ENCODE peak calls at places on chromosomes 12 and 14, in ten cellular contexts. K, I, P, X, D, O, W, N, H and A are unnamed samples. For H3K4me1, the result is how much of the 10 kb centered on the place peaks cover.

GRCh38 chr14:74508844-74509428 is 15.4 kb downstream of the ISCA2 start:
- DNase-seq in K (peak), I (no peak), P (peak), X (no peak), D (no peak), O (peak), W (no peak), N (no peak), H (no peak), A (no peak)

GRCh38 chr12:49032276-49032675 is 13.7 kb upstream of the PRKAG1 start:
- DNase-seq in K (no peak), I (no peak), P (no peak), X (no peak), D (no peak), O (no peak), W (no peak), N (no peak), H (no peak), A (no peak)

GRCh38 chr12:102053062-102053349 is 8.8 kb downstream of the WASHC3 start:
- DNase-seq in K (no peak), I (no peak), P (no peak), X (no peak), D (no peak), O (no peak), W (no peak), N (no peak), H (no peak), A (no peak)

GRCh38 chr12:46153267-46153872 is 115.5 kb downstream of the SLC38A1 start:
- DNase-seq in K (no peak), I (peak), P (no peak), X (no peak), D (peak), O (no peak), W (peak), N (no peak), H (no peak), A (peak)

GRCh38 chr12:87157791-87158190 is 871.4 kb downstream of the C12orf50 start:
- DNase-seq in K (no peak), I (no peak), P (peak), X (no peak), D (no peak), O (peak), W (peak), N (no peak), H (no peak), A (no peak)

GRCh38 chr12:51874486-51874885 is 13.4 kb upstream of the ANKRD33 start:
- DNase-seq in K (no peak), I (no peak), P (peak), X (no peak), D (no peak), O (no peak), W (no peak), N (no peak), H (no peak), A (no peak)

GRCh38 chr12:24752763-24753462 is 196.0 kb downstream of the BCAT1 start:
- DNase-seq in K (no peak), I (no peak), P (no peak), X (no peak), D (no peak), O (no peak), W (no peak), N (no peak), H (no peak), A (no peak)

GRCh38 chr12:100733817-100734593 is 60.6 kb upstream of the ANO4 start:
- DNase-seq in K (no peak), I (peak), P (no peak), X (no peak), D (no peak), O (no peak), W (peak), N (no peak), H (no peak), A (no peak)

GRCh38 chr14:88030079-88030478 is 25.1 kb downstream of the GPR65 start:
- DNase-seq in K (peak), I (no peak), P (no peak), X (no peak), D (no peak), O (no peak), W (no peak), N (no peak), H (peak), A (no peak)

GRCh38 chr12:53060064-53060720 is 10.3 kb downstream of the TNS2 start:
- DNase-seq in K (no peak), I (no peak), P (peak), X (no peak), D (no peak), O (no peak), W (no peak), N (peak), H (no peak), A (no peak)

GRCh38 chr12:52499836-52500560 is 6.9 kb upstream of the KRT6A start:
- DNase-seq in K (no peak), I (no peak), P (no peak), X (no peak), D (no peak), O (no peak), W (peak), N (no peak), H (no peak), A (no peak)

GRCh38 chr12:19299765-19300164 is 139.5 kb upstream of the AEBP2 start:
- DNase-seq in K (no peak), I (no peak), P (no peak), X (peak), D (no peak), O (no peak), W (peak), N (no peak), H (no peak), A (no peak)

GRCh38 chr12:93166891-93167307 is 210.8 kb upstream of the NUDT4 start:
- DNase-seq in K (no peak), I (no peak), P (no peak), X (no peak), D (no peak), O (no peak), W (no peak), N (no peak), H (no peak), A (no peak)

GRCh38 chr12:76890407-76891143 is 11.8 kb upstream of the CSRP2 start:
- DNase-seq in K (no peak), I (no peak), P (peak), X (no peak), D (no peak), O (no peak), W (no peak), N (no peak), H (peak), A (no peak)

GRCh38 chr14:90109858-90110257 is 48.1 kb downstream of the KCNK13 start:
- DNase-seq in K (no peak), I (no peak), P (no peak), X (no peak), D (no peak), O (no peak), W (no peak), N (no peak), H (peak), A (no peak)

GRCh38 chr12:107019546-107019945 is 32.6 kb upstream of the MTERF2 start:
- DNase-seq in K (no peak), I (no peak), P (no peak), X (no peak), D (no peak), O (no peak), W (no peak), N (no peak), H (no peak), A (no peak)

GRCh38 chr12:123602651-123603195 is 824 bp downstream of the DDX55 start:
- DNase-seq in K (no peak), I (no peak), P (no peak), X (no peak), D (no peak), O (no peak), W (no peak), N (no peak), H (peak), A (peak)

GRCh38 chr12:130641571-130642184 is 74.4 kb downstream of the RIMBP2 start:
- DNase-seq in K (no peak), I (no peak), P (no peak), X (no peak), D (no peak), O (no peak), W (no peak), N (no peak), H (no peak), A (no peak)

GRCh38 chr12:116222358-116222757 is 55.1 kb downstream of the MED13L start:
- DNase-seq in K (peak), I (peak), P (no peak), X (peak), D (no peak), O (peak), W (peak), N (peak), H (no peak), A (no peak)

GRCh38 chr14:60485600-60486251 is at the start of gene C14orf39:
- DNase-seq in K (no peak), I (no peak), P (peak), X (no peak), D (no peak), O (no peak), W (peak), N (no peak), H (no peak), A (no peak)

GRCh38 chr12:14950982-14951746 is 10.2 kb downstream of the ARHGDIB start:
- DNase-seq in K (peak), I (peak), P (no peak), X (no peak), D (no peak), O (no peak), W (no peak), N (no peak), H (no peak), A (no peak)

GRCh38 chr12:124940393-124941169 is 26.1 kb upstream of the UBC start:
- DNase-seq in K (peak), I (peak), P (peak), X (peak), D (peak), O (peak), W (peak), N (peak), H (peak), A (peak)

GRCh38 chr12:50620050-50620974 is 115.5 kb downstream of the DIP2B start:
- DNase-seq in K (no peak), I (no peak), P (no peak), X (no peak), D (no peak), O (no peak), W (peak), N (no peak), H (peak), A (no peak)

GRCh38 chr12:56683-57346 is 9.8 kb upstream of the IQSEC3 start:
- DNase-seq in K (no peak), I (no peak), P (peak), X (no peak), D (no peak), O (no peak), W (no peak), N (no peak), H (no peak), A (no peak)

GRCh38 chr12:102879144-102879763 is 37.8 kb downstream of the PAH start:
- DNase-seq in K (no peak), I (peak), P (no peak), X (peak), D (no peak), O (peak), W (peak), N (peak), H (peak), A (peak)

GRCh38 chr12:117111386-117112267 is 12.4 kb upstream of the TESC start:
- DNase-seq in K (no peak), I (no peak), P (peak), X (no peak), D (no peak), O (no peak), W (no peak), N (no peak), H (peak), A (no peak)

GRCh38 chr14:77284066-77284855 is 13.3 kb upstream of the NGB start:
- DNase-seq in K (no peak), I (no peak), P (no peak), X (no peak), D (no peak), O (no peak), W (no peak), N (no peak), H (no peak), A (no peak)

GRCh38 chr14:24542346-24542936 is 33.6 kb downstream of the CTSG start:
- DNase-seq in K (no peak), I (no peak), P (no peak), X (no peak), D (no peak), O (no peak), W (peak), N (no peak), H (no peak), A (no peak)

GRCh38 chr14:63134801-63135200 is 69.4 kb upstream of the RHOJ start:
- DNase-seq in K (no peak), I (no peak), P (no peak), X (no peak), D (no peak), O (no peak), W (peak), N (no peak), H (no peak), A (no peak)

GRCh38 chr12:113961921-113962710 is 4.0 kb downstream of the RBM19 start:
- DNase-seq in K (no peak), I (no peak), P (no peak), X (no peak), D (peak), O (no peak), W (peak), N (no peak), H (no peak), A (no peak)

GRCh38 chr12:64203775-64204174 is 18.3 kb downstream of the KICS2 start:
- DNase-seq in K (no peak), I (no peak), P (no peak), X (no peak), D (no peak), O (no peak), W (no peak), N (no peak), H (no peak), A (no peak)

GRCh38 chr14:95359974-95360826 is 40.5 kb upstream of the CLMN start:
- DNase-seq in K (peak), I (no peak), P (no peak), X (no peak), D (no peak), O (no peak), W (no peak), N (peak), H (no peak), A (no peak)

GRCh38 chr14:33512201-33512600 is 438.7 kb downstream of the EGLN3 start:
- DNase-seq in K (no peak), I (no peak), P (no peak), X (no peak), D (no peak), O (no peak), W (no peak), N (no peak), H (no peak), A (no peak)

GRCh38 chr14:100281286-100282082 is 24.8 kb downstream of the SLC25A29 start:
- DNase-seq in K (no peak), I (no peak), P (peak), X (peak), D (no peak), O (no peak), W (no peak), N (no peak), H (no peak), A (no peak)

GRCh38 chr12:123167329-123167728 is 16.4 kb upstream of the PITPNM2 start:
- DNase-seq in K (no peak), I (no peak), P (no peak), X (no peak), D (no peak), O (no peak), W (no peak), N (no peak), H (no peak), A (no peak)

GRCh38 chr12:82605115-82605514 is 81.6 kb upstream of the TMTC2 start:
- DNase-seq in K (no peak), I (no peak), P (no peak), X (no peak), D (no peak), O (no peak), W (no peak), N (no peak), H (no peak), A (no peak)

GRCh38 chr14:68652433-68652690 is 140.5 kb downstream of the ZFP36L1 start:
- DNase-seq in K (no peak), I (no peak), P (no peak), X (no peak), D (no peak), O (no peak), W (no peak), N (no peak), H (no peak), A (no peak)

GRCh38 chr14:68651652-68652432 is 141.0 kb downstream of the ZFP36L1 start:
- DNase-seq in K (no peak), I (no peak), P (no peak), X (no peak), D (no peak), O (no peak), W (peak), N (no peak), H (no peak), A (no peak)

GRCh38 chr14:68654471-68654941 is 138.4 kb downstream of the ZFP36L1 start:
- DNase-seq in K (no peak), I (no peak), P (no peak), X (no peak), D (no peak), O (no peak), W (no peak), N (no peak), H (peak), A (no peak)

GRCh38 chr14:68653754-68654153 is 139.1 kb downstream of the ZFP36L1 start:
- DNase-seq in K (no peak), I (no peak), P (no peak), X (no peak), D (no peak), O (no peak), W (no peak), N (no peak), H (no peak), A (no peak)

DNA sequence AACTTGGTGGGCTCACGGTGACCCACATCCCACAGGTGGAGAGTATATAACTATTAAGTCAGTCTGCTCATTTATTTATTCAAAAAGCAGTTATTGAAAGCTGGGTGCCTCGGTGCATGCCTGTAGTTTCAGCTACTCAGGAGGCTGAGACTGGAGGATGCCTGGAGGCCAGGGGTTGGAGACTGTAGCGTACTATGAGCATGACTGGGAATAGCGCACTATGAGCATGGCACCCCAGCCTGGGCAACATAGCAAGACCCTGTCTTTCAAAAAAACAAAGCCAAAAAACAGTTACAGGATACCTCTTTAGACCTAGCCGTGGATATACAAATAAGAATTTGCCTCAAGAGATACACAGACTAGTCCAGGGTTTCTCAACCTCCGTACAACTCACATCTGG is 139.8 kb downstream of the ZFP36L1 start:
- DNase-seq in K (no peak), I (no peak), P (no peak), X (no peak), D (no peak), O (no peak), W (no peak), N (no peak), H (no peak), A (no peak)
- H3K27ac ChIP-seq in K (no peak), I (no peak), P (no peak), X (no peak), D (no peak), O (no peak), W (no peak), N (no peak), H (no peak), A (no peak)

DNA sequence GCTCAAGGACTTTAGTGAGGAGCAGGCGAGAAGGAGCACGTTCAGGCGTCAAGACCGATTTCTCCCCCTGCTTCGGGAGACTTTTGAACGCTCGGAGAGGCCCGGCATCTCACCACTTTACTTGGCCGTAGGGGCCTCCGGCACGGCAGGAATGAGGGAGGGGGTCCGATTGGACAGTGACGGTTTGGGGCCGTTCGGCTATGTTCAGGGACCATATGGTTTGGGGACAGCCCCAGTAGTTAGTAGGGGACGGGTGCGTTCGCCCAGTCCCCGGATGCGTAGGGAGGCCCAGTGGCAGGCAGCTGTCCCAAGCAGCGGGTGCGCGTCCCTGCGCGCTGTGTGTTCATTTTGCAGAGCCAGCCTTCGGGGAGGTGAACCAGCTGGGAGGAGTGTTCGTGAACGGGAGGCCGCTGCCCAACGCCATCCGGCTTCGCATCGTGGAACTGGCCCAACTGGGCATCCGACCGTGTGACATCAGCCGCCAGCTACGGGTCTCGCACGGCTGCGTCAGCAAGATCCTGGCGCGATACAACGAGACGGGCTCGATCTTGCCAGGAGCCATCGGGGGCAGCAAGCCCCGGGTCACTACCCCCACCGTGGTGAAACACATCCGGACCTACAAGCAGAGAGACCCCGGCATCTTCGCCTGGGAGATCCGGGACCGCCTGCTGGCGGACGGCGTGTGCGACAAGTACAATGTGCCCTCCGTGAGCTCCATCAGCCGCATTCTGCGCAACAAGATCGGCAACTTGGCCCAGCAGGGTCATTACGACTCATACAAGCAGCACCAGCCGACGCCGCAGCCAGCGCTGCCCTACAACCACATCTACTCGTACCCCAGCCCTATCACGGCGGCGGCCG is 1.1 kb downstream of the PAX9 start:
- DNase-seq in K (no peak), I (no peak), P (peak), X (no peak), D (no peak), O (no peak), W (no peak), N (no peak), H (no peak), A (no peak)
- H3K4me1 ChIP-seq in K (under half), I (under half), P (under half), X (under half), D (under half), O (under half), W (under half), N (half or more), H (under half), A (under half)

DNA sequence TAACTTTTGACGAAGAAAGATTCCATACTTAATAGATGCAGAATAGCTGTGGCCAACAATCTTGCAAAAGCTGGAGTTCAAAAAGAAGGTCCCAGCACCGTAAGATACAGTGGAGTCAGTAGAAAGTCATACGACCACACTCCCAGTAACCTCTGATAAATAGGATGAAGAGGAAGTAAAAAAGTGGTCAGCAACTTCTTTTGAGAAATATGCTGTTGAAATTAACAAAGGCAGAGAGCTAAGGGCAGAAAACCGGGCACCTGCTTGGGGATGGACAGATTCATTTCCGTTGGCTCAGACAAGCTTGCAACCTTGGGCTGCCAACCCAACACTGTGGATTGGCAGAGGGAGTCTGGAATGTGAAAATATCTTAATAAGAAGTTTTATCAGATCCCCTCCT is 40.0 kb downstream of the BTG1 start:
- DNase-seq in K (no peak), I (no peak), P (no peak), X (no peak), D (no peak), O (no peak), W (no peak), N (no peak), H (no peak), A (no peak)
- H3K27ac ChIP-seq in K (no peak), I (no peak), P (no peak), X (no peak), D (no peak), O (no peak), W (no peak), N (no peak), H (no peak), A (no peak)

DNA sequence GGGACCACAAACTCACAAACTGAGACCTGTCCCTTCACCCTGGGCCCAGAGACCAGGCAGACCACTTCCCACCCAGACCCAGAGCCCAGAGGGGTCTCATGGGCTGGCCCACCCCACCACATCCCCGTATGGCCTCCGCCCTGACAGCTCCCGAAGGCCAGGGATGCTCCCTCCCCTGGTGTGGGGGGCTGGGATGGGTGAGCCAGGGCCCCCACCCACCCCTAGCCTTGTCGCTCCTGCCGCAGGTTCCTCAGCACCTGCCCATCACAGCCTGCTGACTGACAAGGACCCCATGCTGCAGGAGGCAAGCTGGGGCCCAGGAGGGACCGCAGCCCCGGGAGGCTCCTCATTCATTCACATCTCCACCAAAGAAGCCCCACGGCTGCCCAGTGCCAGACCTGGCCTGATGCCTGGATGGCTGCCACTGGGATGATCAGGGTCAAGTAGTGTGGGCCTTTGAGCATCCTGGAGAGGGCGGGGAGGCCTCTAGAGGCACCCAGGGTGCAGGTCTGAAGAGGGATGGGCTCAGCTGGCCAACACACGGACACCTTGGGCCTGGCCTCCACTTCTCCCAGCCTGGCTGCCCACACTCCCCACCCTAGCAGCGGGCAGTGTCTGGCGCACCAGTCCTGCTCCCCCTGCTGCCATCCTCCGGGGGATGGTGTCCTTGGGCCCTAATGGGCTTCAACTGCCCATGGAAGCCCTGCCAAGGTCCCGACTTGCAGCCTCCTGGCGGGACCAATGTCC is 24.7 kb upstream of the GPR132 start:
- DNase-seq in K (peak), I (no peak), P (peak), X (peak), D (no peak), O (no peak), W (no peak), N (no peak), H (no peak), A (no peak)
- H3K4me1 ChIP-seq in K (half or more), I (under half), P (under half), X (half or more), D (under half), O (half or more), W (under half), N (half or more), H (under half), A (under half)